ENCODE peak calls at places on chromosomes 12 and 14, in seven cellular contexts. Q, C, O, K, Y, X and P are unnamed samples.

GRCh38 chr12:8048906-8049305 is 16.4 kb downstream of the FOXJ2 start:
- DNase-seq in Q (no peak), C (no peak), O (no peak), K (no peak), Y (no peak), X (no peak), P (no peak)

GRCh38 chr12:20426191-20426590 is 57.9 kb downstream of the PDE3A start:
- DNase-seq in Q (no peak), C (no peak), O (no peak), K (no peak), Y (no peak), X (no peak), P (no peak)

GRCh38 chr12:5478081-5478706 is 46.3 kb downstream of the NTF3 start:
- DNase-seq in Q (no peak), C (no peak), O (no peak), K (no peak), Y (no peak), X (no peak), P (no peak)

GRCh38 chr12:52180971-52181628 is 10.7 kb downstream of the KRT80 start:
- DNase-seq in Q (no peak), C (no peak), O (no peak), K (no peak), Y (no peak), X (no peak), P (no peak)

GRCh38 chr12:117453961-117454360 is 92.5 kb upstream of the NOS1 start:
- DNase-seq in Q (no peak), C (no peak), O (no peak), K (no peak), Y (no peak), X (no peak), P (no peak)

GRCh38 chr12:46546634-46547273 is 174.2 kb upstream of the SLC38A2 start:
- DNase-seq in Q (no peak), C (no peak), O (no peak), K (peak; percentile 31), Y (no peak), X (peak; percentile 25), P (no peak)

GRCh38 chr12:26138860-26139259 is 14.0 kb upstream of the BHLHE41 start:
- DNase-seq in Q (no peak), C (no peak), O (no peak), K (no peak), Y (no peak), X (no peak), P (no peak)

GRCh38 chr12:28497889-28498411 is 307.7 kb downstream of the CCDC91 start:
- DNase-seq in Q (peak; percentile 56), C (no peak), O (peak; percentile 7), K (no peak), Y (no peak), X (peak; percentile 21), P (no peak)

GRCh38 chr12:69610126-69610525 is 581 bp downstream of the LRRC10 start:
- DNase-seq in Q (no peak), C (no peak), O (no peak), K (no peak), Y (no peak), X (no peak), P (no peak)

DNA sequence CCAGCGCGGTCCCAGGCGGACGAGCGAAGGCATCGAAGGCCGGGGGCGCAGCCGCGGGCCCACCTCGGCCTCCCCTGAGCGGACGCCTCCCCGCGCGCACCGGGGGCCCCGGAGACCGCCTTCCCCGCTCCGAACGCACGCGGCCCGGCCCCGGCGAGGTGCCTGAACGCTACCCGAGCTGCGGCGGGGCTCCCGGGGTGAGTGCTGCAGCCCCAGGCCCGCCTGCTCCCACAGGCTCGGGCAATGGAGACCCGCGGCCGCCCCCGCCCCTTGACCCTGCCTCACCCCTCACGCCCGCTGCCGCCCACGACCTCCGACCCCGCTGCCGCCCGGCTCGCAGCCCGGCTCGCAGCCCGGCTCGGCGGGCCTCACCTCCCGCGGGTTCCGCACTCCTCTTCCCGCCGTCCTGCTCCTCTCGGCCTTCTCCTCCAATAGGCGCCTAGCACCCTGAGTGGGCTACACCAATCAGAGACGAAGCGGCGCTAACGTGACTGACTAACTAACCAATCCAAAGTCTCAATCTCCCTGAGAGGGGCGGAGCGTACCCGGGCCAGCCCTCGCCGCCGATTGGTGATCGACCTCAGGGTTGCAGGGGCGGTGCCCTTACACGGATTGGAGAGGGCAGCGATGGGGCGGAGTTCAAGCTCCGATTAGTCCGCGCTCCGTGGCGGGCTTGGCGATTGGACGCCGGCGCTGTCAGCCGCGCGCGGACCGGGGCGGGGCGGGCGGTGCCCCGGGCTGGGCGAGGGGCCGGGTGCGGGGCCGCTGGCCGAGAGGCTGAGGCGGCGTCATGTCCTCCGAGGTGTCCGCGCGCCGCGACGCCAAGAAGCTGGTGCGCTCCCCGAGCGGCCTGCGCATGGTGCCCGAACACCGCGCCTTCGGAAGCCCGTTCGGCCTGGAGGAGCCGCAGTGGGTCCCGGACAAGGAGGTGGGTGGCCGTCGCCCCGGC is at the start of the genes XRCC3 and ZFYVE21:
- DNase-seq in Q (peak; percentile 100), C (peak; percentile 98), O (peak; percentile 99), K (peak; percentile 97), Y (peak; percentile 99), X (peak; percentile 98), P (peak; percentile 98)
- TF ChIP-seq POLR2AphosphoS5 in Q (peak; percentile 16), C (peak; percentile 42), O (peak; percentile 56), K (peak; percentile 46), Y (peak; percentile 84), X (peak; percentile 78), P (peak; percentile 47)

DNA sequence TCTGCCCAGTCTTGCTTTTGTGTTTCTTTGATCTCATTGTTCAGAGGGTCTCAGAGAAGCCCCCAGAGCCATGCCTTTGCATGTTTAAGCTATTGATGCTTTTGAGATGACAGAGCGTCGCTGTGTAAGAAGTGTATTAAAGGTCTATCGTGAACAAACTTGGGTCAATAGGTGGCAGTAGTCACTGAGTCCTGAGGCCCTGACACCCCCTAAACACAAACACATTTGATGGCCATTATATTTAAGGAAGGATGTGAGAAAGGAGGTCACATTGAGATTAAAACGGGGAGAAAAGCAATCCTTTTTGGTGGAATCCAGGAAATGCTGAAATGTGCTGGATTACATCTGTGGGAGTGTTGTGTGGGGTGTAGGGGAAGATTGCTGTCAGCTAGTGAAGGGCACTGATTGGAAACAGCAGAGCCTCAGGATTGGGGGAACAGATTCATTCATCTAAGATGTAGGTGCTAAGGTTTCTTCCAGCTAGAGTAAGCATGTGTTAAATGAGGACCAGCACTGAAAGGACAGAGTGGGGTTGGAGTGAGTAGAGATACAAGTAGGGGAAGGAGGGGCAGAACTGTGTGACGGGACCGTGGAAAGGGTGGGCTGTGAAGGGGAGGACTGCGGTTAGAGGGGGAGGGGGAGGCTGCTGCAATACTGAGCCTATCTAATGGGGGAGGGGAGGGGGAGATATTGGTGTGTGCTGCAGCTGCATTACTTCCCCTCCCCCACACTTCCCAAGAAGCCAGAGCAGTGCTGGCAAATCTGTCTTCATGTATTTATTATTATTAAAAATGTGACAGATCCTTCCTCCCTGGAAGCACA is 12.7 kb downstream of the NGDN start:
- DNase-seq in Q (no peak), C (no peak), O (no peak), K (no peak), Y (no peak), X (no peak), P (no peak)
- H3K9ac ChIP-seq in Q (no peak overlapping the region), C (no peak overlapping the region), O (no peak overlapping the region), K (no peak overlapping the region), Y (peak overlapping the region; percentile 8), X (no peak overlapping the region), P (no peak overlapping the region)

DNA sequence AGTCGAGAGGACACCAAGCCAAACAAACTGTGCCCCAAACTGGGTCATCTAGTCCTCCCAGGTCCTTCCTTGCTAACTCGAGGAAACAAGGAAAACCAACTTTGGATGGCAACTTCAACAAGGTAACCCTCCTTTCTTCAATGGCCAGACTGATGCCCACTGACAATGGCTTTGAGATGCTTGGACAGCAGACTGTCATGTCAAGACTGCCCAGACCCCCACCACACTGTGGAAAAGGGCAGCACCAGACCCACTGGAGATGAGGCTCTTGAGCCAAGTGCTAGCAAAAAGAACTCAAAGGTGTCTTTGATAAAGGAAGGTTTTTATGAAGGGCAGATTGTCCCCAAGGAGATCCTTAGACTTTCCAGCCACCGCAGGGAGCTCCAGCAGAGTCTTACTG is 9.0 kb upstream of the CDH24 start:
- DNase-seq in Q (no peak), C (no peak), O (no peak), K (no peak), Y (no peak), X (no peak), P (no peak)
- TF ChIP-seq EZH2 in Q (no peak), C (no peak), O (no peak), K (no peak), Y (no peak), X (no peak), P (no peak)

DNA sequence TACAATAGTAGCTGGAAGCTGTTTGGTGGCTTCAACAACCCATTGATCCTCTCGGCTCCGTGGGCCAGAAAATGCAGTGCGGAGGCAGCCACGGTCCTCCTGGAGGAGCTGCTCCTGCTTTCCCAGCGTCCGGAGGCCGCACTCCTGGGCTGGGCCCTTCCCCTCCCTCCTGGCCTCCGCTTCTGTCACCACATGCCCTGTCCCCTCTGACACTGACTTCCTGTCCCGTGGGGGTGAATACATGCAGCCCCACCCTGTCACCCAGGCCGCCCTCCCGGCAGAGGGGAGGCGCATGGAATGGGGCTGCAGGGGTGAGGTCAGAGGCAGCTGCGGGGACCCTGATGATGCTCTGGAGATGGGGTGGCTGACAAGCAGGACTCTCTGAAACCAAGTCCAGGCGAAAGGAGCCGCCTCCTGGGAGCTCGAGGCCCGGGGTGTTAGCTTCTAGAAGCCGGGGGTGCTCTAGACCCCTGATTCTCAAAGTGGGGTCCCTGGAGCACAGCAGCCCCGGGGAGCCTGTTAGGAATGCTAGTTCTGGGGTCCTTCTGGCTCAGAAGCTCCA is 32.2 kb downstream of the NOC4L start:
- DNase-seq in Q (no peak), C (no peak), O (no peak), K (no peak), Y (no peak), X (no peak), P (no peak)
- TF ChIP-seq POLR2AphosphoS5 in Q (no peak), C (no peak), O (no peak), K (no peak), Y (no peak), X (no peak), P (no peak)

DNA sequence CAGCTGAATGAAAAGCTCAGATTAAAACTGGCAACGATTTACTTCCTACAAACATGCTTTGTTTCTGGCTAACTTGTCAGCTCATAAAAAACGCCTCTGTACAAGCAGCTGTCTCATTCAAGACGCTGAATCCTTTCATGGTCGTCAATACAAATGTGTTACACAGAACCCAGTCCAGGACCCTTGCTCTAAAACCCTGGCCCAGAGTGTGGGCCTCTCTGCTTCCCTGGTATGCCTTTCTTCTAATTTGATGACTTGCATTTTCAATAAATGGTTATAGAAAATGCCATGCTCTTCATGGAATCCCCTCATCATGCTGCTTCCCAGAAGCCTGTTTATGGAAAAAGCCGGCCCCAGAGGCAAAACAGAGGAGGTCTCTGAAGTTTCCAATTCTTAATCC is 183.0 kb downstream of the PHLDA1 start:
- DNase-seq in Q (peak; percentile 62), C (no peak), O (no peak), K (no peak), Y (no peak), X (no peak), P (no peak)
- H3K9ac ChIP-seq in Q (no peak overlapping the region), C (no peak overlapping the region), O (no peak overlapping the region), K (no peak overlapping the region), Y (no peak overlapping the region), X (no peak overlapping the region), P (no peak overlapping the region)

DNA sequence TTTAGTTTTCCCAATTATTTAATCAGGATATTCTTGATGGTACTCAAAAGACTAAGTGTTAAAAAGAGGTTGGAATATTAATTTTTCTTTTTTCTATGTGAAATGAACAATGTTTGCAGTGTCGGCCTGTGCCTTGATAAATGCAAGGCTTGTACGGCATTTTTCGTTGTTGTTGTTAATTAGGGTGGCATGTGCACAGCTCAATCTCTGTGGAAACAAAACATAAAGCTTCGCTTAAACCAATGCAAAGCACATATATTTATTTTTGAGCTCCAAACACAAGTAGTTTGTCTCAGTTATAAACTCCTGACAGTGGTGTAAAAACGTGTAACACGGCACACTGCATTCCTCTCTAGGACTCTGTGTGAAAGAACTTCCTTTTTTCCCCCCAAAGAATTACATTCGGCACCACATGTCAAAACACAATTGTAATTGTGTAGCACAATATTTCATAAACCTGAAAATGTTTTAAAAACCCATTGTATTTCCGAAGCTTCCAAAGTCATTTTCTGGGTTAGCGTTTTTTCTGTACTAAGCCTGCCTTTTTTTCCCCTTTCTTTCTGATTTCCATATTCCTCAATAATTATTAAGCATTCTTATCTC is 498.0 kb downstream of the VRK1 start:
- DNase-seq in Q (no peak), C (no peak), O (no peak), K (no peak), Y (no peak), X (no peak), P (no peak)
- TF ChIP-seq EZH2 in Q (no peak), C (no peak), O (no peak), K (no peak), Y (no peak), X (no peak), P (no peak)